ENCODE peak calls at places on chromosomes 6 and 20, in nine cellular contexts. R is tibial artery; U is upper lobe of left lung; J is gastrocnemius medialis; N is astrocyte; Q is naive thymus-derived CD4-positive, alpha-beta T cell; M is psoas muscle; D is SJSA1; K is fibroblast of lung. Z is an unnamed sample. For H3K4me1, the result is how much of the 10 kb centered on the place peaks cover.

GRCh38 chr6:21157186-21157929 is 436.2 kb upstream of the SOX4 start:
- DNase-seq in R (no peak), U (no peak), J (no peak), N (no peak), Q (no peak), M (no peak), D (no peak), K (no peak), Z (no peak)

GRCh38 chr20:54203281-54203680 is 4.6 kb upstream of the PFDN4 start:
- DNase-seq in R (no peak), U (no peak), J (no peak), N (no peak), Q (no peak), M (no peak), D (no peak), K (no peak), Z (no peak)

GRCh38 chr6:163200299-163201093 is 214.0 kb upstream of the QKI start:
- DNase-seq in R (no peak), U (no peak), J (no peak), N (no peak), Q (no peak), M (no peak), D (no peak), K (no peak), Z (no peak)

GRCh38 chr6:47552319-47552718 is 74.7 kb downstream of the CD2AP start:
- DNase-seq in R (no peak), U (no peak), J (no peak), N (no peak), Q (no peak), M (no peak), D (no peak), K (no peak), Z (no peak)

GRCh38 chr6:72788188-72788587 is 166.3 kb downstream of the KCNQ5 start:
- DNase-seq in R (no peak), U (no peak), J (no peak), N (peak), Q (no peak), M (no peak), D (no peak), K (peak), Z (no peak)

GRCh38 chr6:117396228-117396627 is 29.5 kb downstream of the ROS1 start:
- DNase-seq in R (no peak), U (no peak), J (peak), N (no peak), Q (no peak), M (no peak), D (no peak), K (peak), Z (no peak)

GRCh38 chr6:140360651-140361050 is 986.2 kb upstream of the CITED2 start:
- DNase-seq in R (no peak), U (no peak), J (no peak), N (peak), Q (no peak), M (no peak), D (no peak), K (peak), Z (no peak)

GRCh38 chr6:64335195-64335594 is 699.6 kb downstream of the PHF3 start:
- DNase-seq in R (no peak), U (no peak), J (no peak), N (no peak), Q (no peak), M (no peak), D (no peak), K (no peak), Z (no peak)

GRCh38 chr6:163288915-163289314 is 125.6 kb upstream of the QKI start:
- DNase-seq in R (no peak), U (no peak), J (no peak), N (no peak), Q (no peak), M (no peak), D (no peak), K (no peak), Z (no peak)

GRCh38 chr6:105318660-105319059 is 84.2 kb downstream of the PREP start:
- DNase-seq in R (no peak), U (no peak), J (no peak), N (peak), Q (no peak), M (no peak), D (no peak), K (peak), Z (no peak)

GRCh38 chr6:101490857-101491256 is 97.3 kb downstream of the GRIK2 start:
- DNase-seq in R (no peak), U (no peak), J (no peak), N (no peak), Q (no peak), M (no peak), D (no peak), K (no peak), Z (no peak)

GRCh38 chr6:139583420-139583819 is 209.0 kb upstream of the CITED2 start:
- DNase-seq in R (no peak), U (no peak), J (no peak), N (peak), Q (no peak), M (no peak), D (no peak), K (no peak), Z (no peak)

GRCh38 chr6:568954-569523 is 87.9 kb downstream of the HUS1B start:
- DNase-seq in R (no peak), U (no peak), J (no peak), N (no peak), Q (no peak), M (no peak), D (no peak), K (no peak), Z (no peak)

GRCh38 chr6:143397229-143398222 is 53.0 kb downstream of the ADAT2 start:
- DNase-seq in R (peak), U (peak), J (peak), N (peak), Q (no peak), M (peak), D (no peak), K (peak), Z (peak)

GRCh38 chr6:2812695-2813094 is 29.0 kb downstream of the SERPINB1 start:
- DNase-seq in R (no peak), U (no peak), J (no peak), N (no peak), Q (no peak), M (no peak), D (no peak), K (no peak), Z (no peak)

GRCh38 chr6:100731411-100731810 is 149.7 kb downstream of the ASCC3 start:
- DNase-seq in R (no peak), U (no peak), J (no peak), N (no peak), Q (no peak), M (no peak), D (no peak), K (no peak), Z (no peak)

GRCh38 chr6:56245903-56246351 is 1.5 kb downstream of the COL21A1 start:
- DNase-seq in R (no peak), U (no peak), J (no peak), N (no peak), Q (no peak), M (no peak), D (no peak), K (peak), Z (no peak)

GRCh38 chr20:50410343-50410742 is 99.8 kb upstream of the PTPN1 start:
- DNase-seq in R (no peak), U (no peak), J (no peak), N (no peak), Q (no peak), M (no peak), D (no peak), K (no peak), Z (no peak)

GRCh38 chr20:51532577-51533191 is 9.8 kb downstream of the NFATC2 start:
- DNase-seq in R (peak), U (peak), J (peak), N (peak), Q (no peak), M (peak), D (no peak), K (peak), Z (peak)

GRCh38 chr6:90388395-90388794 is 91.8 kb upstream of the BACH2 start:
- DNase-seq in R (no peak), U (no peak), J (no peak), N (no peak), Q (no peak), M (no peak), D (no peak), K (no peak), Z (no peak)

GRCh38 chr20:25541676-25542075 is 43.7 kb downstream of the NINL start:
- DNase-seq in R (no peak), U (no peak), J (no peak), N (no peak), Q (no peak), M (no peak), D (no peak), K (peak), Z (no peak)

GRCh38 chr20:14235355-14235754 is 102.1 kb downstream of the FLRT3 start:
- DNase-seq in R (no peak), U (no peak), J (no peak), N (peak), Q (no peak), M (no peak), D (no peak), K (peak), Z (no peak)
- H3K27ac ChIP-seq in R (no peak), U (no peak), J (no peak), N (peak), Q (no peak), M (no peak), D (peak), K (peak), Z (no peak)

GRCh38 chr20:2128542-2128941 is 26.9 kb downstream of the STK35 start:
- DNase-seq in R (no peak), U (no peak), J (no peak), N (no peak), Q (no peak), M (no peak), D (no peak), K (no peak), Z (no peak)

GRCh38 chr20:2131366-2131765 is 29.7 kb downstream of the STK35 start:
- DNase-seq in R (no peak), U (no peak), J (no peak), N (peak), Q (no peak), M (no peak), D (no peak), K (peak), Z (no peak)

GRCh38 chr20:2132461-2132901 is 30.9 kb downstream of the STK35 start:
- DNase-seq in R (no peak), U (no peak), J (peak), N (peak), Q (no peak), M (no peak), D (no peak), K (no peak), Z (no peak)

GRCh38 chr20:2130668-2131067 is 29.0 kb downstream of the STK35 start:
- DNase-seq in R (no peak), U (no peak), J (no peak), N (no peak), Q (no peak), M (no peak), D (no peak), K (no peak), Z (no peak)

GRCh38 chr20:2130062-2130591 is 28.5 kb downstream of the STK35 start:
- DNase-seq in R (no peak), U (no peak), J (no peak), N (peak), Q (no peak), M (no peak), D (no peak), K (no peak), Z (no peak)
- H3K4me1 ChIP-seq in R (under half), U (under half), J (half or more), N (under half), Q (under half), M (half or more), D (under half), K (under half), Z (under half)

DNA sequence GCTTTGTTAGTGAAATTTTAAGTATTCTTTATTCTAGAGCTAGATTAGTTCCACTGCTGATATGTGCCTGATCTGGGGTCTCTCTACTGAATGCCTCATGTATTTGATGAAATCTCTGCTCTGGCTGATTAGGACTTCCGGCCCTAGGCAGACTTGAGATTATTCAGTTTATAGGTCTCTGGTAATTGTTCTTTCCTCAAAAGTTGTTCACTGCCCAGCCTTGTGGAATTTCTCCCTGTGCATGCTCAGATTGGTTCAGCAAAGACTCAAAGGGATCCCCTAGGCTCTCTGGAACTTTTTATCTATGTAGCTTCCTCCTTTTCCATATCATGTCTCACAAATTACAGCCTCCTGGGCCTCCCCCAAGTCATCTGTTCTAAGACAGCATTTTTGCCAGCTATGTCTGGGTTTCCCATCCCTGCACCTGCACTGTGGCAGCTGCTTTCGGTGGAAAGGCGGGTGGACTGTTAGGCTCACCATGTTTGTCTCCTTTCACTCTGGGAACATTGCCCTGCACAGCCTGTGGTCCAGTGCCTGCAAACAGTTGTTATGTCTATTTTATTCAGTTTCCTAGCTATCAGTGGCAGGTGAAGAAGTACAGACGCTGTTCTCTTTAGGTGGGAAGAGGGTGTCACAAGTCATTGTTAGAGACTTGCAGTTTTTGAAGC is 73.7 kb downstream of the RPP40 start:
- DNase-seq in R (no peak), U (no peak), J (no peak), N (no peak), Q (no peak), M (no peak), D (no peak), K (no peak), Z (no peak)
- H3K4me3 ChIP-seq in R (no peak), U (no peak), J (no peak), N (no peak), Q (no peak), M (no peak), D (no peak), K (no peak), Z (no peak)

GRCh38 chr6:113805167-113805835 is 51.8 kb upstream of the MARCKS start:
- DNase-seq in R (no peak), U (no peak), J (no peak), N (no peak), Q (no peak), M (no peak), D (no peak), K (peak), Z (no peak)
- H3K27ac ChIP-seq in R (no peak), U (peak), J (no peak), N (no peak), Q (no peak), M (no peak), D (no peak), K (no peak), Z (no peak)

GRCh38 chr6:112015725-112016124 is 38.2 kb upstream of the CCN6 start:
- DNase-seq in R (no peak), U (no peak), J (no peak), N (no peak), Q (no peak), M (no peak), D (no peak), K (no peak), Z (no peak)
- H3K4me1 ChIP-seq in R (under half), U (under half), J (under half), N (under half), Q (under half), M (under half), D (half or more), K (under half), Z (under half)

GRCh38 chr6:152094276-152094675 is 286.8 kb downstream of the ESR1 start:
- DNase-seq in R (no peak), U (no peak), J (no peak), N (no peak), Q (no peak), M (no peak), D (no peak), K (no peak), Z (no peak)
- H3K4me3 ChIP-seq in R (no peak), U (no peak), J (no peak), N (no peak), Q (no peak), M (no peak), D (no peak), K (no peak), Z (no peak)

GRCh38 chr20:63628246-63628975 is 1.5 kb upstream of the GMEB2 start:
- DNase-seq in R (peak), U (peak), J (peak), N (peak), Q (no peak), M (peak), D (peak), K (peak), Z (peak)

GRCh38 chr20:63626424-63627128 is at the start of gene GMEB2:
- DNase-seq in R (peak), U (peak), J (peak), N (peak), Q (no peak), M (peak), D (peak), K (peak), Z (peak)

GRCh38 chr20:63627700-63628245 is 872 bp upstream of the GMEB2 start:
- DNase-seq in R (no peak), U (no peak), J (no peak), N (no peak), Q (no peak), M (no peak), D (no peak), K (no peak), Z (no peak)

GRCh38 chr20:63625771-63626423 is 1.0 kb downstream of the GMEB2 start:
- DNase-seq in R (peak), U (no peak), J (no peak), N (peak), Q (no peak), M (no peak), D (no peak), K (peak), Z (no peak)

DNA sequence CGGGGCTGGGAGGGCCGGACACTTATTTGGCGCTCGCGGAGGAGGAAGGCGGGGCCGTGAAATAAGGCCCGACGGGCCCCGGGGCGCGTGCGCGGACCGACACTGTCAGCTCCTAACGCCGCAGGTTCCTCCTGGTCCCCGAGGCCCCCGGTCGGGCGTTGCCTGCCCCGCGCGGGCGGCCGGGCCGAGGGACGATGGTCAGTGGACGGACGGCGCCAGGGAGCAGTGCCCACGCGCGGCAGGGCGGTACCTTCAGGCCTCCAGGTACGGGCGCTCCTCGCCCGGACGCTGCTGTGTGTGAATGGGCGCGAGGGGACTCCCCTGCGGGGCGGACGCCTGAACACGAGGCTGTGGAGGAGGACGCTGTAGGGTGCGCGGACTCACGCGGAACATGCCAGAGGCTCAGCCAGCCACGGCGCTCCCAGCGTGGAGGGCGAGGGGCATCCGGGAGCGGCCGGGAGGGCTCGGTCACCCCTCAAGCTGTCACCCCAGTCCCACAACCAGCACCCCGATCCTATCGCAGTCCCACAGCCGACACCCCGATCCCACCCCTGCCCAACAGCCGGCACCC is 313 bp upstream of the GMEB2 start:
- DNase-seq in R (peak), U (peak), J (peak), N (peak), Q (peak), M (peak), D (peak), K (peak), Z (peak)
- H3K27ac ChIP-seq in R (peak), U (peak), J (peak), N (peak), Q (peak), M (peak), D (peak), K (peak), Z (peak)

GRCh38 chr6:112207131-112207530 is 47.2 kb downstream of the LAMA4 start:
- DNase-seq in R (no peak), U (no peak), J (no peak), N (peak), Q (no peak), M (no peak), D (no peak), K (no peak), Z (no peak)

GRCh38 chr6:112205521-112206458 is 48.6 kb downstream of the LAMA4 start:
- DNase-seq in R (no peak), U (no peak), J (no peak), N (peak), Q (no peak), M (no peak), D (no peak), K (no peak), Z (no peak)

GRCh38 chr6:112203577-112204349 is 50.6 kb downstream of the LAMA4 start:
- DNase-seq in R (no peak), U (no peak), J (no peak), N (peak), Q (no peak), M (no peak), D (no peak), K (peak), Z (no peak)

GRCh38 chr6:112202639-112203341 is 51.6 kb downstream of the LAMA4 start:
- DNase-seq in R (no peak), U (no peak), J (no peak), N (peak), Q (no peak), M (no peak), D (peak), K (peak), Z (no peak)

GRCh38 chr6:112204350-112204706 is 50.0 kb downstream of the LAMA4 start:
- DNase-seq in R (no peak), U (no peak), J (no peak), N (no peak), Q (no peak), M (no peak), D (no peak), K (no peak), Z (no peak)
- H3K4me1 ChIP-seq in R (under half), U (under half), J (under half), N (half or more), Q (under half), M (under half), D (half or more), K (under half), Z (under half)

Z was measured in ascending aorta.